ENCODE peak calls at places on chromosomes 2 and 18, in four cellular contexts. One of them, this sample, is unnamed.

GRCh38 chr2:146850746-146851145 is 994.1 kb upstream of the ACVR2A start:
- DNase-seq in H1: no peak
- DNase-seq in mesendoderm: peak
- DNase-seq in H9: no peak
- DNase-seq in this sample: no peak

GRCh38 chr2:52500561-52500960 is 1267.0 kb upstream of the CHAC2 start:
- DNase-seq in mesendoderm: no peak
- DNase-seq in H9: no peak
- DNase-seq in H1: no peak
- DNase-seq in this sample: no peak

GRCh38 chr18:21364471-21364870 is 122.4 kb downstream of the GREB1L start:
- DNase-seq in mesendoderm: no peak
- DNase-seq in H9: no peak
- DNase-seq in H1: no peak
- DNase-seq in this sample: no peak

GRCh38 chr2:237568121-237568660 is 1.8 kb downstream of the PRLH start:
- DNase-seq in mesendoderm: no peak
- DNase-seq in H1: no peak
- DNase-seq in H9: no peak
- DNase-seq in this sample: no peak

GRCh38 chr18:28134774-28135173 is 42.2 kb downstream of the CDH2 start:
- DNase-seq in H9: no peak
- DNase-seq in H1: no peak
- DNase-seq in mesendoderm: no peak
- DNase-seq in this sample: no peak

GRCh38 chr2:240788482-240788881 is 31.5 kb downstream of the KIF1A start:
- DNase-seq in H1: no peak
- DNase-seq in H9: no peak
- DNase-seq in mesendoderm: no peak
- DNase-seq in this sample: no peak

GRCh38 chr2:90221300-90221651 is 1529.8 kb downstream of the RPIA start:
- DNase-seq in mesendoderm: no peak
- DNase-seq in H1: no peak
- DNase-seq in H9: no peak
- DNase-seq in this sample: no peak

GRCh38 chr2:72000110-72000509 is 147.6 kb downstream of the CYP26B1 start:
- DNase-seq in H9: peak
- DNase-seq in mesendoderm: peak
- DNase-seq in H1: peak
- DNase-seq in this sample: no peak

GRCh38 chr18:9483526-9483925 is 8.2 kb downstream of the RALBP1 start:
- DNase-seq in H9: no peak
- DNase-seq in mesendoderm: no peak
- DNase-seq in H1: no peak
- DNase-seq in this sample: no peak

GRCh38 chr2:190678444-190679162 is 29.7 kb downstream of the NAB1 start:
- DNase-seq in H9: no peak
- DNase-seq in mesendoderm: peak
- DNase-seq in H1: no peak
- DNase-seq in this sample: peak

GRCh38 chr2:110773470-110773921 is 41.1 kb downstream of the ACOXL start:
- DNase-seq in H9: no peak
- DNase-seq in H1: no peak
- DNase-seq in mesendoderm: no peak
- DNase-seq in this sample: no peak

GRCh38 chr2:132978840-132979239 is 308.8 kb upstream of the LYPD1 start:
- DNase-seq in H9: no peak
- DNase-seq in H1: no peak
- DNase-seq in mesendoderm: no peak
- DNase-seq in this sample: no peak

GRCh38 chr2:69113627-69114026 is 100.6 kb downstream of the ANTXR1 start:
- DNase-seq in H9: no peak
- DNase-seq in mesendoderm: no peak
- DNase-seq in H1: no peak
- DNase-seq in this sample: no peak

GRCh38 chr2:51387235-51387634 is 355.3 kb upstream of the NRXN1 start:
- DNase-seq in H9: no peak
- DNase-seq in mesendoderm: no peak
- DNase-seq in H1: no peak
- DNase-seq in this sample: peak

GRCh38 chr2:138708682-138709241 is 71.4 kb downstream of the NXPH2 start:
- DNase-seq in H9: no peak
- DNase-seq in H1: no peak
- DNase-seq in mesendoderm: no peak
- DNase-seq in this sample: peak

GRCh38 chr2:68217729-68218128 is 34.6 kb downstream of the PPP3R1 start:
- DNase-seq in H9: no peak
- DNase-seq in H1: no peak
- DNase-seq in mesendoderm: no peak
- DNase-seq in this sample: no peak

GRCh38 chr2:208872591-208872990 is 466.0 kb downstream of the PTH2R start:
- DNase-seq in mesendoderm: no peak
- DNase-seq in H9: no peak
- DNase-seq in H1: no peak
- DNase-seq in this sample: no peak

GRCh38 chr2:200624660-200625059 is 38.8 kb downstream of the AOX1 start:
- DNase-seq in H9: no peak
- DNase-seq in H1: no peak
- DNase-seq in mesendoderm: no peak
- DNase-seq in this sample: peak

GRCh38 chr2:170716851-170717598 is 1.9 kb downstream of the SP5 start:
- DNase-seq in H1: peak
- DNase-seq in mesendoderm: peak
- DNase-seq in H9: peak
- DNase-seq in this sample: peak

GRCh38 chr2:197011777-197012641 is 85.5 kb upstream of the PGAP1 start:
- DNase-seq in H9: no peak
- DNase-seq in H1: no peak
- DNase-seq in mesendoderm: peak
- DNase-seq in this sample: peak

GRCh38 chr18:5478261-5478660 is 65.5 kb downstream of the EPB41L3 start:
- DNase-seq in H9: no peak
- DNase-seq in H1: no peak
- DNase-seq in mesendoderm: no peak
- DNase-seq in this sample: no peak

GRCh38 chr2:85387754-85388153 is 22.4 kb downstream of the CAPG start:
- DNase-seq in H9: no peak
- DNase-seq in H1: no peak
- DNase-seq in mesendoderm: no peak
- DNase-seq in this sample: no peak

GRCh38 chr2:45681675-45682074 is 30.2 kb downstream of the PRKCE start:
- DNase-seq in mesendoderm: peak
- DNase-seq in H1: no peak
- DNase-seq in H9: no peak
- DNase-seq in this sample: peak

GRCh38 chr2:116669782-116670181 is 1144.7 kb upstream of the DDX18 start:
- DNase-seq in H1: no peak
- DNase-seq in mesendoderm: no peak
- DNase-seq in H9: no peak
- DNase-seq in this sample: no peak

GRCh38 chr2:237182422-237183123 is 96.9 kb downstream of the COPS8 start:
- DNase-seq in H1: no peak
- DNase-seq in H9: no peak
- DNase-seq in mesendoderm: no peak
- DNase-seq in this sample: no peak

GRCh38 chr18:63097198-63097597 is 222.4 kb downstream of the BCL2 start:
- DNase-seq in mesendoderm: no peak
- DNase-seq in H9: no peak
- DNase-seq in H1: no peak
- DNase-seq in this sample: no peak

GRCh38 chr2:53334610-53335009 is 433.0 kb upstream of the CHAC2 start:
- DNase-seq in H9: no peak
- DNase-seq in H1: no peak
- DNase-seq in mesendoderm: no peak
- DNase-seq in this sample: no peak

GRCh38 chr2:43611987-43612894 is 16.4 kb upstream of the THADA start:
- DNase-seq in H9: peak
- DNase-seq in H1: peak
- DNase-seq in mesendoderm: peak
- DNase-seq in this sample: peak

GRCh38 chr18:25875574-25875973 is 214.8 kb downstream of the SS18 start:
- DNase-seq in mesendoderm: no peak
- DNase-seq in H9: no peak
- DNase-seq in H1: no peak
- DNase-seq in this sample: no peak

GRCh38 chr2:215396595-215397313 is 39.1 kb downstream of the FN1 start:
- DNase-seq in H9: no peak
- DNase-seq in mesendoderm: no peak
- DNase-seq in H1: no peak
- DNase-seq in this sample: peak

GRCh38 chr18:70666936-70667335 is 378.1 kb downstream of the SOCS6 start:
- DNase-seq in mesendoderm: no peak
- DNase-seq in H9: no peak
- DNase-seq in H1: no peak
- DNase-seq in this sample: no peak

GRCh38 chr18:70673834-70674233 is 385.0 kb downstream of the SOCS6 start:
- DNase-seq in H1: no peak
- DNase-seq in H9: no peak
- DNase-seq in mesendoderm: no peak
- DNase-seq in this sample: no peak

GRCh38 chr18:70671889-70672551 is 383.2 kb downstream of the SOCS6 start:
- DNase-seq in mesendoderm: no peak
- DNase-seq in H9: no peak
- DNase-seq in H1: no peak
- DNase-seq in this sample: no peak

GRCh38 chr18:70672581-70672980 is 383.7 kb downstream of the SOCS6 start:
- DNase-seq in H1: no peak
- DNase-seq in mesendoderm: no peak
- DNase-seq in H9: no peak
- DNase-seq in this sample: no peak
- H3K4me2 ChIP-seq in H1: no peak
- H3K4me2 ChIP-seq in mesendoderm: no peak
- H3K4me2 ChIP-seq in H9: no peak
- H3K4me2 ChIP-seq in this sample: no peak

DNA sequence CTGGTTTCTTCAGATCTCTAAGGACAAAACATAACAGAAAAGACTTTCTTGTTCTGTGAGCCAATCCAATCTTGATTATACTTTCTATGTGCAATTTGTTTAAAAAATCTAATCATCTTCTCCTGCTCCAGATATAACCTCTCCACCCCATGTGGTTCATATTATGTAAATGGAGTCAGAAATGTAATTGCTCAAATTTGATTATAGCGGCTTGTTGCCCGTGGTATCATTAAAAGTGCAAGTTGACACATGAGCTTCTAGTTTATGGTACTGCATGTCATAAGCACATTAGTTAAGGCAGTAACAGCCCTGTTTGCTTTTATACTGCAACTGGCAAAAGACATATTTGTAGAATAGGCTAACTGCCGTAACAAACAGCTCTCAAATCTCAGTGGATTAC is 715.1 kb upstream of the CDH7 start:
- DNase-seq in H9: no peak
- DNase-seq in H1: no peak
- DNase-seq in mesendoderm: no peak
- DNase-seq in this sample: no peak
- H4K5ac ChIP-seq in H9: no peak
- H4K5ac ChIP-seq in H1: no peak
- H4K5ac ChIP-seq in mesendoderm: no peak
- H4K5ac ChIP-seq in this sample: no peak

GRCh38 chr2:60838481-60838880 is 42.9 kb upstream of the REL start:
- DNase-seq in H1: no peak
- DNase-seq in mesendoderm: no peak
- DNase-seq in H9: no peak
- DNase-seq in this sample: no peak

GRCh38 chr2:60840880-60841279 is 40.5 kb upstream of the REL start:
- DNase-seq in H9: no peak
- DNase-seq in H1: no peak
- DNase-seq in mesendoderm: no peak
- DNase-seq in this sample: no peak

GRCh38 chr2:60844105-60844504 is 37.3 kb upstream of the REL start:
- DNase-seq in mesendoderm: no peak
- DNase-seq in H9: no peak
- DNase-seq in H1: no peak
- DNase-seq in this sample: no peak

GRCh38 chr2:60839126-60839813 is 42.1 kb upstream of the REL start:
- DNase-seq in H9: peak
- DNase-seq in H1: no peak
- DNase-seq in mesendoderm: peak
- DNase-seq in this sample: no peak

GRCh38 chr2:60843006-60843405 is 38.4 kb upstream of the REL start:
- DNase-seq in H1: no peak
- DNase-seq in mesendoderm: no peak
- DNase-seq in H9: no peak
- DNase-seq in this sample: no peak
- H3K23ac ChIP-seq in H1: no peak
- H3K23ac ChIP-seq in mesendoderm: no peak
- H3K23ac ChIP-seq in H9: no peak
- H3K23ac ChIP-seq in this sample: no peak

GRCh38 chr2:199115169-199115568 is 342.6 kb downstream of the SATB2 start:
- DNase-seq in H9: no peak
- DNase-seq in mesendoderm: no peak
- DNase-seq in H1: no peak
- DNase-seq in this sample: no peak

GRCh38 chr2:199119796-199120195 is 337.9 kb downstream of the SATB2 start:
- DNase-seq in H1: no peak
- DNase-seq in mesendoderm: no peak
- DNase-seq in H9: no peak
- DNase-seq in this sample: no peak

DNA sequence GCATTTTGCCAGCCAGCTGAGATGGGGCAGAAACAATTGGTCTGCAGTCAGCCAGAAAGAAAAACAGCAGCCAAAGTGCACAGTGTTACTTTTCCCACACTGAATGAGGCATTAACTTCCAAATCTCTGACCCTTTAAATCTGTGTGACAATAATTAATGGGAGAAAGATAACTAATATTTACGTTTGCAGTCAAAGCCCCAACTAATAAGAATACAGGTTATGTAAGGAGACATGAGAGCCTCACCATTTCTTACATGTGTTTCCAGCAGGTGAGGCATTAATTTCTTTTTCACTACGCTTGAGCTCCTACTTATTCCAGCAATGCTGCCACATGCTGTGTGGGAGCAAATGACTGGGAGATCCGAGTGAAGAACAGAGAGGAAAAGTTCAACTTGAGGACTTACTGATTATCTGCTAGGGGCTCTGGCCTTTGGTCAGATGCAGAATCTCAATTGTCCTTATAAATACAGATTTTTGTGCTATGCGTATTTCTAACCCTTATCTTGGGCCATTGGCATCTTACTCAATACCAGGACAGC is 339.0 kb downstream of the SATB2 start:
- DNase-seq in mesendoderm: peak
- DNase-seq in H9: no peak
- DNase-seq in H1: no peak
- DNase-seq in this sample: no peak
- H3K4me2 ChIP-seq in mesendoderm: no peak
- H3K4me2 ChIP-seq in H9: no peak
- H3K4me2 ChIP-seq in H1: no peak
- H3K4me2 ChIP-seq in this sample: no peak

GRCh38 chr2:164530464-164530863 is 90.8 kb downstream of the GRB14 start:
- DNase-seq in H1: no peak
- DNase-seq in mesendoderm: no peak
- DNase-seq in H9: no peak
- DNase-seq in this sample: no peak

GRCh38 chr2:164538250-164538866 is 82.9 kb downstream of the GRB14 start:
- DNase-seq in H9: no peak
- DNase-seq in H1: no peak
- DNase-seq in mesendoderm: peak
- DNase-seq in this sample: peak

GRCh38 chr2:164535280-164536025 is 85.8 kb downstream of the GRB14 start:
- DNase-seq in H1: no peak
- DNase-seq in mesendoderm: no peak
- DNase-seq in H9: no peak
- DNase-seq in this sample: no peak
- H4K5ac ChIP-seq in H1: no peak
- H4K5ac ChIP-seq in mesendoderm: no peak
- H4K5ac ChIP-seq in H9: no peak
- H4K5ac ChIP-seq in this sample: no peak